ENCODE peak calls at places on chromosome 14, in four cellular contexts. D is AML-193; R is activated CD4-positive, alpha-beta T cell treated with anti-CD3 and anti-CD28 coated beads, Interleukin-2, amount 50 U/mL, for 1 hour; B is CD4-positive, CD25-positive, alpha-beta regulatory T cell. F is an unnamed sample.

GRCh38 chr14:41606249-41607118 is at the start of gene LRFN5:
- DNase-seq in D (no peak), R (no peak), B (no peak), F (no peak)

GRCh38 chr14:68249534-68250517 is 430.2 kb downstream of the RAD51B start:
- DNase-seq in B (no peak), R (no peak), D (no peak), F (no peak)

GRCh38 chr14:100294213-100294962 is 11.9 kb downstream of the SLC25A29 start:
- DNase-seq in B (no peak), D (no peak), R (no peak), F (no peak)

GRCh38 chr14:68468437-68469207 is 324.2 kb downstream of the ZFP36L1 start:
- DNase-seq in B (no peak), R (no peak), D (no peak), F (no peak)

GRCh38 chr14:48983355-48983888 is 602.8 kb downstream of the RPS29 start:
- DNase-seq in B (no peak), R (no peak), D (no peak), F (no peak)

GRCh38 chr14:60616326-60617044 is 32.8 kb downstream of the SIX1 start:
- DNase-seq in D (no peak), B (no peak), R (no peak), F (no peak)

GRCh38 chr14:91409991-91410401 is 7.6 kb downstream of the CCDC88C start:
- DNase-seq in D (no peak), R (no peak), B (peak), F (peak)

GRCh38 chr14:69693145-69693544 is 73.8 kb upstream of the SRSF5 start:
- DNase-seq in R (no peak), B (no peak), D (no peak), F (no peak)

GRCh38 chr14:96060161-96060933 is 21.2 kb downstream of the C14orf132 start:
- DNase-seq in D (no peak), R (no peak), B (no peak), F (no peak)

GRCh38 chr14:25049559-25050493 is at the start of gene STXBP6:
- DNase-seq in D (peak), B (no peak), R (no peak), F (peak)

GRCh38 chr14:79420725-79421124 is 790.6 kb downstream of the DIO2 start:
- DNase-seq in D (no peak), R (no peak), B (no peak), F (no peak)

GRCh38 chr14:69741055-69741454 is 25.9 kb upstream of the SRSF5 start:
- DNase-seq in R (no peak), B (no peak), D (no peak), F (no peak)

GRCh38 chr14:37591941-37592287 is 3.1 kb downstream of the FOXA1 start:
- DNase-seq in D (no peak), R (no peak), B (no peak), F (no peak)

GRCh38 chr14:32363761-32364160 is 34.7 kb downstream of the AKAP6 start:
- DNase-seq in D (no peak), B (no peak), R (no peak), F (no peak)

GRCh38 chr14:64671591-64671990 is 32.6 kb upstream of the PLEKHG3 start:
- DNase-seq in D (peak), B (no peak), R (no peak), F (peak)

GRCh38 chr14:35474323-35474722 is 59.6 kb upstream of the INSM2 start:
- DNase-seq in B (no peak), D (no peak), R (no peak), F (no peak)

GRCh38 chr14:89500303-89500702 is 83.3 kb upstream of the FOXN3 start:
- DNase-seq in B (no peak), D (no peak), R (no peak), F (no peak)

GRCh38 chr14:65356327-65356836 is 56.1 kb upstream of the FUT8 start:
- DNase-seq in R (peak), B (no peak), D (no peak), F (no peak)

F was measured in naive thymus-derived CD4-positive, alpha-beta T cell.